ENCODE peak calls at places on chromosome X, in four cellular contexts. F is Right ventricle myocardium superior; E is A549; U is effector CD4-positive, alpha-beta T cell. I is an unnamed sample.

GRCh38 chrX:49230500-49231232 is 2.5 kb downstream of the CACNA1F start:
- DNase-seq in F (peak), E (no peak), U (peak), I (peak)

GRCh38 chrX:40285876-40286275 is 188.1 kb upstream of the BCOR start:
- DNase-seq in F (no peak), E (no peak), U (no peak), I (no peak)

GRCh38 chrX:43386872-43387271 is 269.2 kb upstream of the MAOA start:
- DNase-seq in F (no peak), E (no peak), U (no peak), I (peak)

GRCh38 chrX:2584659-2585470 is 84.1 kb upstream of the DHRSX start:
- DNase-seq in F (no peak), E (no peak), U (no peak), I (no peak)

GRCh38 chrX:69069086-69069445 is 96.2 kb downstream of the PJA1 start:
- DNase-seq in F (no peak), E (no peak), U (no peak), I (no peak)

GRCh38 chrX:41085105-41085882 is at the start of gene USP9X:
- DNase-seq in F (peak), E (peak), U (peak), I (peak)

GRCh38 chrX:114075073-114075673 is 508.7 kb upstream of the HTR2C start:
- DNase-seq in F (no peak), E (no peak), U (no peak), I (no peak)

GRCh38 chrX:48896611-48897011 is 957 bp downstream of the TIMM17B start:
- DNase-seq in F (no peak), E (no peak), U (no peak), I (no peak)

GRCh38 chrX:42398967-42399631 is 378.9 kb downstream of the PPP1R2C start:
- DNase-seq in F (no peak), E (no peak), U (no peak), I (no peak)

GRCh38 chrX:47502591-47503222 is 19.7 kb upstream of the ZNF41 start:
- DNase-seq in F (no peak), E (no peak), U (no peak), I (no peak)

GRCh38 chrX:283115-283845 is 2.1 kb downstream of the PLCXD1 start:
- DNase-seq in F (peak), E (peak), U (peak), I (peak)

GRCh38 chrX:72487661-72488060 is 85.0 kb downstream of the HDAC8 start:
- DNase-seq in F (no peak), E (no peak), U (no peak), I (no peak)

GRCh38 chrX:115449742-115450141 is 111.2 kb upstream of the PLS3 start:
- DNase-seq in F (peak), E (peak), U (no peak), I (peak)

GRCh38 chrX:37060999-37061398 is 52.8 kb downstream of the FAM47C start:
- DNase-seq in F (no peak), E (peak), U (no peak), I (peak)

GRCh38 chrX:13487731-13488505 is 81.5 kb upstream of the EGFL6 start:
- DNase-seq in F (no peak), E (peak), U (peak), I (peak)